ENCODE peak calls at places on chromosomes 7 and 10, in six cellular contexts. H, G, T, Q, K and X are unnamed samples. For H3K4me1, the result is how much of the 10 kb centered on the place peaks cover.

GRCh38 chr7:1715671-1716074 is 45.6 kb downstream of the ELFN1 start:
- DNase-seq in K (peak), H (peak), G (peak), Q (no peak), T (no peak), X (no peak)

GRCh38 chr10:49550563-49550962 is 11.6 kb upstream of the ERCC6 start:
- DNase-seq in T (no peak), H (no peak), Q (no peak), K (no peak), G (no peak), X (no peak)

GRCh38 chr10:45315508-45315907 is at the start of gene OR13A1:
- DNase-seq in Q (no peak), K (no peak), G (no peak), H (no peak), T (no peak), X (no peak)

GRCh38 chr7:924541-925231 is 29.8 kb downstream of the ADAP1 start:
- DNase-seq in Q (no peak), G (peak), H (peak), K (peak), T (no peak), X (peak)

GRCh38 chr7:127717502-127718125 is 65.6 kb downstream of the SND1 start:
- DNase-seq in T (no peak), Q (no peak), H (no peak), G (no peak), K (no peak), X (no peak)

GRCh38 chr10:132111871-132112341 is 46.2 kb downstream of the JAKMIP3 start:
- DNase-seq in K (peak), G (peak), H (peak), T (peak), Q (no peak), X (peak)

GRCh38 chr7:114409750-114410149 is 4.9 kb upstream of the FOXP2 start:
- DNase-seq in T (no peak), K (no peak), H (no peak), Q (no peak), G (no peak), X (no peak)

GRCh38 chr10:35637456-35637855 is 4.6 kb downstream of the FZD8 start:
- DNase-seq in T (no peak), H (no peak), K (no peak), G (no peak), Q (peak), X (no peak)

GRCh38 chr7:140909476-140910161 is 15.1 kb downstream of the BRAF start:
- DNase-seq in K (no peak), H (no peak), G (no peak), T (no peak), Q (no peak), X (no peak)

GRCh38 chr10:99435986-99436633 is 5.7 kb upstream of the GOT1 start:
- DNase-seq in K (no peak), H (no peak), Q (peak), G (no peak), T (no peak), X (no peak)

GRCh38 chr7:130393095-130393494 is 12.8 kb downstream of the CPA1 start:
- DNase-seq in Q (no peak), T (no peak), G (no peak), H (no peak), K (no peak), X (no peak)

GRCh38 chr10:100934084-100934659 is 21.4 kb downstream of the SLF2 start:
- DNase-seq in G (no peak), Q (no peak), K (no peak), T (no peak), H (no peak), X (no peak)

GRCh38 chr10:11147723-11148122 is 130.1 kb downstream of the CELF2 start:
- DNase-seq in H (no peak), T (no peak), Q (peak), K (no peak), G (no peak), X (peak)

GRCh38 chr7:12554421-12554820 is 16.1 kb upstream of the SCIN start:
- DNase-seq in T (no peak), K (no peak), G (no peak), Q (no peak), H (no peak), X (no peak)

GRCh38 chr10:95728535-95728934 is 27.4 kb upstream of the ENTPD1 start:
- DNase-seq in H (no peak), K (no peak), T (no peak), G (no peak), Q (no peak), X (no peak)

GRCh38 chr7:144720139-144720538 is 115.7 kb downstream of the TPK1 start:
- DNase-seq in H (no peak), Q (no peak), G (no peak), K (no peak), T (no peak), X (no peak)

GRCh38 chr7:923108-924041 is 31.1 kb downstream of the ADAP1 start:
- DNase-seq in K (peak), G (peak), T (peak), Q (no peak), H (peak), X (peak)

GRCh38 chr7:136857573-136857972 is 10.9 kb upstream of the CHRM2 start:
- DNase-seq in T (no peak), G (no peak), Q (peak), K (no peak), H (no peak), X (no peak)

GRCh38 chr7:33806284-33807157 is 98.8 kb upstream of the BMPER start:
- DNase-seq in Q (peak), G (no peak), H (no peak), T (no peak), K (no peak), X (no peak)

GRCh38 chr7:33157781-33158180 is 28.4 kb downstream of the BBS9 start:
- DNase-seq in G (no peak), K (no peak), T (no peak), H (no peak), Q (no peak), X (no peak)

GRCh38 chr10:49552277-49552676 is 13.4 kb upstream of the ERCC6 start:
- DNase-seq in H (no peak), Q (no peak), T (no peak), K (no peak), G (no peak), X (no peak)

GRCh38 chr10:33937259-33937658 is 602.8 kb upstream of the NRP1 start:
- DNase-seq in G (no peak), H (no peak), T (no peak), K (no peak), Q (no peak), X (no peak)

GRCh38 chr10:75106242-75106641 is 5.2 kb upstream of the SAMD8 start:
- DNase-seq in H (no peak), K (no peak), T (no peak), Q (no peak), G (peak), X (no peak)

GRCh38 chr10:69716711-69717560 is 84.8 kb upstream of the COL13A1 start:
- DNase-seq in T (peak), G (peak), H (no peak), Q (peak), K (no peak), X (peak)

GRCh38 chr7:16795624-16796023 is 9.2 kb downstream of the AGR2 start:
- DNase-seq in G (no peak), H (no peak), Q (no peak), T (no peak), K (no peak), X (no peak)

GRCh38 chr10:122257041-122257440 is 14.1 kb upstream of the BTBD16 start:
- DNase-seq in Q (no peak), K (no peak), G (no peak), H (no peak), T (no peak), X (no peak)

GRCh38 chr7:138033241-138033640 is 31.4 kb upstream of the CREB3L2 start:
- DNase-seq in K (no peak), T (no peak), Q (no peak), G (no peak), H (no peak), X (no peak)

GRCh38 chr7:64686493-64687184 is 20.7 kb downstream of the ZNF107 start:
- DNase-seq in H (no peak), Q (no peak), T (no peak), G (no peak), K (no peak), X (no peak)

GRCh38 chr7:101233907-101234547 is 3.6 kb downstream of the CLDN15 start:
- DNase-seq in G (no peak), K (no peak), Q (no peak), T (no peak), H (no peak), X (no peak)

GRCh38 chr10:74227697-74228424 is 76.8 kb downstream of the ADK start:
- DNase-seq in Q (no peak), G (no peak), K (no peak), H (no peak), T (no peak), X (no peak)

GRCh38 chr10:65838811-65839210 is 1087.0 kb upstream of the LRRTM3 start:
- DNase-seq in H (no peak), T (no peak), Q (no peak), G (no peak), K (no peak), X (no peak)

GRCh38 chr10:122847782-122848604 is 2.3 kb upstream of the CUZD1 start:
- DNase-seq in Q (no peak), H (no peak), T (peak), K (no peak), G (no peak), X (no peak)

GRCh38 chr7:24871765-24872164 is 108.2 kb downstream of the OSBPL3 start:
- DNase-seq in G (no peak), H (no peak), K (no peak), Q (no peak), T (no peak), X (no peak)

GRCh38 chr7:70285176-70285575 is 686.9 kb downstream of the AUTS2 start:
- DNase-seq in H (no peak), Q (no peak), K (no peak), G (no peak), T (no peak), X (no peak)

GRCh38 chr10:60798031-60798430 is 19.8 kb downstream of the CDK1 start:
- DNase-seq in K (no peak), Q (no peak), T (no peak), H (no peak), G (no peak), X (no peak)

GRCh38 chr7:35605760-35606159 is 89.2 kb downstream of the HERPUD2 start:
- DNase-seq in H (no peak), G (no peak), K (no peak), T (no peak), Q (no peak), X (no peak)

GRCh38 chr10:4359003-4359402 is 467.0 kb upstream of the AKR1E2 start:
- DNase-seq in T (no peak), Q (peak), G (no peak), K (no peak), H (no peak), X (no peak)

GRCh38 chr10:81109200-81109752 is 571.6 kb downstream of the SH2D4B start:
- DNase-seq in Q (no peak), K (no peak), T (no peak), G (no peak), H (no peak), X (no peak)

GRCh38 chr10:43252166-43252784 is 14.6 kb downstream of the RASGEF1A start:
- DNase-seq in Q (no peak), H (peak), G (peak), K (peak), T (no peak), X (no peak)

GRCh38 chr7:41117431-41117830 is 585.5 kb downstream of the INHBA start:
- DNase-seq in G (no peak), Q (no peak), H (no peak), T (no peak), K (no peak), X (no peak)
- H3K27ac ChIP-seq in G (no peak), Q (no peak), H (no peak), T (no peak), K (no peak), X (no peak)

GRCh38 chr7:20787658-20788057 is 972 bp upstream of the SP8 start:
- DNase-seq in K (no peak), H (no peak), T (no peak), G (no peak), Q (peak), X (no peak)
- H3K4me1 ChIP-seq in K (under half), H (under half), T (under half), G (under half), Q (half or more), X (under half)

DNA sequence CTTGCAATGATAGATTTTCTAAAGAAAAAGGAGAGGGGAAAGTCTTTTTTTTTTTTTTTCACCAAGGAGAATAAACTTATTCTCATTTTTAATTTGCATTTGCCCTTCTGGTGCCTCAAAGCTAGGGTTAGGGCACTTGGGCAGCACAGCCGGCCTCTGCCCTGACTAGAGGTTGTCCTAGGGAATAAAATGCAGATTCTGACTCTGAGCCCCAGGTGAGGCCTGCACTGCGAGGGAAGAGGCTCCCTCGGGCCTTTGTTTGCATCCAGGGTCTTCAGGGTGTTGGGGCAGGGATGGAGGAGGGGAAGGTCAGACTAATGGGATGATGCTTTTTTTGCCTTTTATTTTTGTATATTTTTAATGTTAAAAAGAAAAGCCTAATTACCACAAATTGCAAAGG is 7.8 kb downstream of the MYL7 start:
- DNase-seq in T (no peak), G (no peak), K (peak), Q (no peak), H (peak), X (no peak)
- H3K4me3 ChIP-seq in T (no peak), G (no peak), K (no peak), Q (no peak), H (no peak), X (no peak)

GRCh38 chr7:29249860-29250259 is 55.3 kb downstream of the CHN2 start:
- DNase-seq in T (no peak), G (no peak), H (no peak), Q (no peak), K (no peak), X (no peak)

GRCh38 chr7:29249383-29249750 is 54.8 kb downstream of the CHN2 start:
- DNase-seq in T (no peak), K (no peak), H (no peak), Q (no peak), G (no peak), X (no peak)

GRCh38 chr7:29247962-29248236 is 53.3 kb downstream of the CHN2 start:
- DNase-seq in K (no peak), G (no peak), Q (no peak), H (no peak), T (no peak), X (no peak)

GRCh38 chr7:29247232-29247961 is 52.8 kb downstream of the CHN2 start:
- DNase-seq in Q (no peak), K (no peak), H (no peak), T (no peak), G (no peak), X (no peak)

GRCh38 chr7:29248713-29249382 is 54.3 kb downstream of the CHN2 start:
- DNase-seq in G (peak), Q (no peak), K (no peak), T (no peak), H (no peak), X (no peak)
- H3K27ac ChIP-seq in G (peak), Q (no peak), K (peak), T (no peak), H (no peak), X (peak)

GRCh38 chr7:151505433-151505832 is 14.3 kb downstream of the RHEB start:
- DNase-seq in G (no peak), H (no peak), Q (no peak), K (no peak), T (no peak), X (no peak)

GRCh38 chr7:151506901-151507382 is 12.8 kb downstream of the RHEB start:
- DNase-seq in T (no peak), G (no peak), K (no peak), H (no peak), Q (no peak), X (no peak)

GRCh38 chr7:151509670-151510333 is 9.9 kb downstream of the RHEB start:
- DNase-seq in H (no peak), Q (no peak), T (no peak), K (no peak), G (no peak), X (no peak)

GRCh38 chr7:151505836-151506468 is 13.7 kb downstream of the RHEB start:
- DNase-seq in Q (no peak), T (no peak), G (no peak), K (no peak), H (no peak), X (no peak)

DNA sequence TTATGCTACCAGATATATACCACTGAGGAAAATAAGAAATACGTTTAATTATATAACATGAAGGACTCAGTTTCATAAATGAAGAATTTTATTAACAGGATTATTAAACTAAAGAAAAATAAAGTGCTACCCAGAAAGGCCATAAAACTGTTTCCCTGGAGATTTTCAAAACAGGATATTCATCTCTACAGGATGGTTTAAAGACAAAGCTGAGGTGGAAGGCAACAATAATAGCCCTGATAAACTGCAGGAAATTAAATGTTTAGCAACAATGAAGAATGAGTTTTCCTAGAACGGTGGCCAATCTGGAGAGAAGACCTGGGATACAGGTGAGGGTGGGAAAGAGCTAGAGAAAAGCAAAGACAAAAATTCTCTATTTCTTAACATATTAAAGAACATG is 11.9 kb downstream of the RHEB start:
- DNase-seq in G (no peak), Q (no peak), H (no peak), K (no peak), T (no peak), X (no peak)
- H3K4me1 ChIP-seq in G (under half), Q (under half), H (half or more), K (under half), T (half or more), X (half or more)

DNA sequence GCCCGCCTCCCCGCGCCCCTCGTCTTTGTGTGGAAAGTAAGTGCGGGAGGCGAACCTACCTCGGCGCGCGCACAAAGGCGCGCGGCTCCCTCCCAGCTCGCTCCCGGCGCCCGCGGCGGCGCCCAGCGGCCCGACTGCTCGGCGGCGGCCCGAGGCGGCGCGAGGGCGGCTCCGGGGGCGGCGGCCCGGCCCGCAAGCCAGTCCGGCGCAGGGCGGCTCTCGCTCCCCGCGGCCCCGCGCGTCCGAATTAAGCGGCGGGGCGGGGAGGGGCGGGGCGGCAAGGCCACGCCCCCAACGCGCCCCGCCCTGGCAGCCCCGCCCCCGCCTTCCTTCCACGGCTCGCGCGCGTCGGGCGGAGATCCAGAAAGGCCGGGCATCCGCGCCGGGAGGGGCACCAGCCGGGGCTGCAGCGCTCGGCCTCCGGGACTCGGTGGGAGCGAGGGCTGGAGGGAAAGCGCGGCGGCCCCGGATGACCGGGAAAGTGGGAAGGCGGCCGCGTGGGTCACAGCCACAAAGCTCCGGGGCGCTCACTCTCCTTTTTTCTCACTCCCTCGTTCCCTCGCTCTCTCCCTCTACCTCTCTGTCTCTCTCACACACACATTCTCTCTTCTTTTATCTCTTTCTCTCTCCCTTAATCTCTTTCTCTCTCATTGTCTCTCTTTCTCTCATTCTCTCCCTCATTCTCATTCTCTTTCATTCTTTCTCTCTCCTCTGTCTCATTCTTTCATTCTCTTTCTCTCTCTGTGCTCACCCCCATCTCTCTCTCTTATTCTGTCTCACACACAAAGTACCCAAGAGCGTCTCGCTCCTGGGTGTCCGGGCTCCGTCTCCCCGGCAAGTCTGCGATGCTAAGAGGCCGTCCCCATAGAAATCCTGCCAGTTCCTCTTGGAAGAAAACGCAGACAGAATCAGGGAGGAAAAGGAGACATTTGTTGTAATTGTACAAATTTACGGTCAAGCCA is 170.2 kb downstream of the FAM107B start:
- DNase-seq in H (peak), K (peak), G (peak), Q (peak), T (peak), X (peak)
- H3K4me3 ChIP-seq in H (peak), K (peak), G (peak), Q (peak), T (peak), X (peak)

GRCh38 chr10:44262551-44263251 is 122.2 kb downstream of the CXCL12 start:
- DNase-seq in K (no peak), H (no peak), Q (no peak), G (no peak), T (no peak), X (no peak)

GRCh38 chr10:44263771-44264170 is 121.1 kb downstream of the CXCL12 start:
- DNase-seq in G (no peak), T (peak), H (no peak), K (no peak), Q (no peak), X (no peak)

GRCh38 chr10:44260286-44260928 is 124.5 kb downstream of the CXCL12 start:
- DNase-seq in H (peak), Q (no peak), K (no peak), T (no peak), G (no peak), X (no peak)

GRCh38 chr10:44261296-44261695 is 123.6 kb downstream of the CXCL12 start:
- DNase-seq in K (no peak), Q (no peak), G (no peak), H (no peak), T (peak), X (no peak)

DNA sequence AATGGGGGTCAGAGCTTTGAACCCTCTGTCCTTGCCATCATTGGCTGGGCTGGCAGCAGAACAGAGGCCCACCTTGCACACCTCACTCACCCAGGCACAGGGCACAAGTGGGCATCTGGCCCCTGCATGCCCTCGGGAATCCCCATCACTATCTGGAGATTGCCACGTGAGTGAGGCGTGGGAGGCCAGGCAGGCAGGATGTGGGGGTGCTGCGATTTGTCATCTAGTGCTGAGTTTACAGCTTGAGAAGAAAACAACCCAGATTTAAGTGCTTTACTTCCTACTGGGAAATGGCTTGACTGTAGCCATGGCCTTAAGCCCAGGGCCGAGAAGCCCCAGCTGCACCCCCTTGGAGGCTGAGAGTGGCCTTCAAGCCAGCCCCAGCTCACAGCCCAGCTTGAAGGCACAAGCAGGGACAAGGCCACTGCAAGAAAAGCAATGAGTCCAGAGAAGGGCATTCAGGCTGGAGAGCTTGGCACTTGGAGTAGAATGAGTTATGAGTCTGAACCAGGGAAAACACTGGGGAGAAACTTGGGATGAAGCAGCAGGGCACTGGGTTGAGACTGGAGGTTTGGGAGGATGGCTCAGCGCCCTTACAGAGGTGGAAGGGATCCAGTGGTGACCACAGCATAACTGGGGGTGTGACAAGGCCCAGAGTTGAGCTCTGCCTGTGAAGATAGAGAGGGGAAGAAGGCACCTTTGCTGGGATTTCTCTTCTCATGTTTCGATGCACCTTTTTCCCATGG is 123.0 kb downstream of the CXCL12 start:
- DNase-seq in G (no peak), T (peak), K (no peak), H (no peak), Q (no peak), X (no peak)
- H3K27ac ChIP-seq in G (no peak), T (no peak), K (no peak), H (no peak), Q (no peak), X (no peak)